ENCODE peak calls at places on chromosomes 3 and 15, in seven cellular contexts. R, G, J, F, S, D and L are unnamed samples. For H3K4me1, the result is how much of the 10 kb centered on the place peaks cover.

GRCh38 chr15:85296615-85297402 is 83.6 kb upstream of the AKAP13 start:
- DNase-seq in S (peak), G (peak), J (peak), D (peak), F (peak), R (peak), L (peak)

GRCh38 chr3:1632128-1632527 is 466.5 kb upstream of the CNTN4 start:
- DNase-seq in F (no peak), R (no peak), G (no peak), S (no peak), J (no peak), D (no peak), L (no peak)

GRCh38 chr3:128395500-128396125 is 71.1 kb downstream of the DNAJB8 start:
- DNase-seq in J (no peak), F (no peak), D (no peak), S (no peak), R (no peak), G (peak), L (peak)

GRCh38 chr3:8886556-8886955 is 76.7 kb downstream of the RAD18 start:
- DNase-seq in D (no peak), S (no peak), F (no peak), J (no peak), G (no peak), R (no peak), L (no peak)

GRCh38 chr3:126464494-126464893 is 11.2 kb downstream of the ZXDC start:
- DNase-seq in R (no peak), J (no peak), D (no peak), S (no peak), G (peak), F (no peak), L (no peak)

GRCh38 chr3:196315821-196316220 is 2.2 kb downstream of the DYNLT2B start:
- DNase-seq in R (no peak), F (no peak), D (no peak), G (no peak), J (no peak), S (no peak), L (no peak)

GRCh38 chr15:73362900-73363299 is 5.9 kb downstream of the HCN4 start:
- DNase-seq in F (no peak), S (no peak), R (no peak), J (no peak), G (no peak), D (no peak), L (no peak)

GRCh38 chr3:53318522-53318921 is 28.8 kb downstream of the DCP1A start:
- DNase-seq in J (no peak), S (no peak), F (no peak), D (no peak), R (no peak), G (no peak), L (no peak)

GRCh38 chr3:136730595-136731273 is 21.4 kb downstream of the STAG1 start:
- DNase-seq in R (peak), S (no peak), G (no peak), J (no peak), F (peak), D (no peak), L (no peak)

GRCh38 chr3:79012530-79012913 is 755.3 kb downstream of the ROBO1 start:
- DNase-seq in S (no peak), R (no peak), J (no peak), D (no peak), G (no peak), F (no peak), L (no peak)

GRCh38 chr15:25055356-25056068 is 100.7 kb downstream of the SNRPN start:
- DNase-seq in G (no peak), D (no peak), R (no peak), F (no peak), J (no peak), S (peak), L (no peak)

GRCh38 chr15:32692286-32692685 is 25.5 kb upstream of the GREM1 start:
- DNase-seq in R (no peak), S (no peak), F (no peak), J (no peak), G (no peak), D (no peak), L (no peak)

GRCh38 chr3:52444860-52445793 is at the start of gene SEMA3G:
- DNase-seq in R (peak), J (peak), F (peak), D (peak), G (peak), S (peak), L (peak)

GRCh38 chr3:8581373-8581772 is 63.2 kb downstream of the SSUH2 start:
- DNase-seq in R (no peak), J (no peak), F (no peak), D (no peak), S (no peak), G (no peak), L (no peak)

GRCh38 chr3:170423001-170423615 is 4.4 kb downstream of the CLDN11 start:
- DNase-seq in S (no peak), R (no peak), D (no peak), J (no peak), F (no peak), G (no peak), L (no peak)

GRCh38 chr3:161551697-161552096 is 55.1 kb downstream of the OTOL1 start:
- DNase-seq in R (no peak), J (no peak), F (no peak), D (no peak), S (no peak), G (no peak), L (no peak)

GRCh38 chr3:128133273-128133883 is 9.8 kb upstream of the RUVBL1 start:
- DNase-seq in R (peak), F (peak), J (peak), S (no peak), G (no peak), D (peak), L (no peak)

GRCh38 chr15:72141171-72142084 is 23.2 kb downstream of the SENP8 start:
- DNase-seq in R (no peak), S (no peak), G (no peak), D (no peak), J (no peak), F (peak), L (no peak)

GRCh38 chr3:189588061-189588817 is 43.0 kb upstream of the TP63 start:
- DNase-seq in S (no peak), F (no peak), J (no peak), R (no peak), G (no peak), D (no peak), L (no peak)

GRCh38 chr3:4866841-4867240 is 112.4 kb upstream of the BHLHE40 start:
- DNase-seq in F (no peak), R (no peak), J (no peak), S (no peak), D (no peak), G (no peak), L (no peak)

GRCh38 chr3:169286992-169287391 is 376.5 kb downstream of the MECOM start:
- DNase-seq in R (no peak), D (no peak), S (no peak), F (no peak), J (no peak), G (no peak), L (no peak)

GRCh38 chr3:190883973-190884832 is 21.7 kb upstream of the GMNC start:
- DNase-seq in S (peak), R (peak), D (peak), F (peak), G (no peak), J (no peak), L (no peak)

GRCh38 chr3:98329392-98330124 is 24.1 kb upstream of the OR5K4 start:
- DNase-seq in F (peak), D (peak), J (peak), R (peak), G (peak), S (peak), L (no peak)

GRCh38 chr3:194476784-194477183 is 10.0 kb downstream of the ATP13A3 start:
- DNase-seq in G (no peak), J (no peak), D (no peak), S (no peak), R (no peak), F (no peak), L (no peak)

GRCh38 chr3:120418866-120419490 is 31.8 kb downstream of the FSTL1 start:
- DNase-seq in D (peak), F (peak), S (peak), R (peak), G (no peak), J (no peak), L (no peak)

GRCh38 chr3:71330909-71331308 is 252.6 kb downstream of the FOXP1 start:
- DNase-seq in J (no peak), R (no peak), D (no peak), F (no peak), S (no peak), G (no peak), L (no peak)

GRCh38 chr15:74540761-74541493 is at the start of gene ARID3B:
- DNase-seq in J (peak), S (peak), F (peak), G (peak), D (peak), R (peak), L (peak)

GRCh38 chr15:41926184-41927056 is 32.6 kb upstream of the SPTBN5 start:
- DNase-seq in G (no peak), F (peak), J (no peak), D (no peak), R (no peak), S (peak), L (no peak)

GRCh38 chr15:52441846-52442245 is 86.8 kb downstream of the MYO5A start:
- DNase-seq in S (no peak), J (no peak), G (no peak), R (no peak), F (no peak), D (no peak), L (no peak)

GRCh38 chr15:52440414-52440813 is 88.3 kb downstream of the MYO5A start:
- DNase-seq in F (no peak), R (no peak), G (peak), J (no peak), S (no peak), D (peak), L (no peak)

GRCh38 chr15:52438047-52438446 is 90.6 kb downstream of the MYO5A start:
- DNase-seq in G (no peak), J (no peak), R (no peak), F (no peak), D (no peak), S (no peak), L (no peak)

GRCh38 chr15:52436971-52437370 is 91.7 kb downstream of the MYO5A start:
- DNase-seq in J (no peak), D (no peak), G (no peak), F (no peak), S (no peak), R (no peak), L (no peak)

GRCh38 chr15:52439470-52439869 is 89.2 kb downstream of the MYO5A start:
- DNase-seq in G (no peak), F (no peak), J (no peak), S (no peak), D (no peak), R (no peak), L (no peak)
- H3K4me1 ChIP-seq in G (under half), F (under half), J (under half), S (under half), D (under half), R (under half), L (under half)

DNA sequence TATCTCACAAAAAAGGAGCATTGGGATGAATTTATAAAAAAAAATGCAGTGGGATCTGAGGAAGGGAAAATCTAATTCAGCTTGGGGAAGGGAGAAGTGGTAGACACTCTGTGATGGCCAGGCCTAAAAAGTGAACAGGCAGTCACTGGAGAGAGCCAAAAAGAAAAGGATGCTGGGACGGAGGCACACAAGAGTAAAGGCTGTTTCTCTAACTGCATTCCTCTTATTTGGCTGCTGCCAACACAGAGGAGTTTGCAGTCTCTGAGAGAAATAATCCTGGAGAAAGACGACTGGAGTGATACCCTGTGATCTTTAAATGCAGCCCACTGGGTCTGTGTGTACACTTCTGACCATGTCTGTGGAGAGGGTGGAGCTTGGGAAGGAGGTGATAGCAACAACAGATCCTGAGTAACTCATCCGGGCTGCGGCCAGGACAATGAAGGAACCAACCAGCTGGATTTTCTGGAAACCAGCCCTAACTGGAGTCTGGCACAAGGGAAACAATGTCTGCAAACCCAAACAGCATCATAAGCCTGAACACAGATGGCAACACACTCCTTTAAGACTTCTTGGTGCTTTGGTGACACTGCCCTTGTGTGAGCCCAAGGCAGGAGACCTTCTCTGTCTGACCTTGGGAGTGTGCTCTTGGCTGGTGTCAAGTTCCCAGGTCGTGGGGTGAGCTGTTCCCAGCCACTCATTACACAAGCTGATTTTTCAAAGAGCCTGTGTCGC is 8.1 kb downstream of the FYCO1 start:
- DNase-seq in D (no peak), R (no peak), G (peak), J (no peak), F (no peak), S (no peak), L (no peak)
- H3K27ac ChIP-seq in D (no peak), R (no peak), G (peak), J (no peak), F (no peak), S (peak), L (peak)

GRCh38 chr15:67836477-67836876 is 3.4 kb downstream of the RNU6-1 start:
- DNase-seq in S (peak), D (no peak), R (peak), F (peak), G (peak), J (peak), L (peak)
- H3K4me1 ChIP-seq in S (half or more), D (under half), R (half or more), F (half or more), G (under half), J (half or more), L (under half)

DNA sequence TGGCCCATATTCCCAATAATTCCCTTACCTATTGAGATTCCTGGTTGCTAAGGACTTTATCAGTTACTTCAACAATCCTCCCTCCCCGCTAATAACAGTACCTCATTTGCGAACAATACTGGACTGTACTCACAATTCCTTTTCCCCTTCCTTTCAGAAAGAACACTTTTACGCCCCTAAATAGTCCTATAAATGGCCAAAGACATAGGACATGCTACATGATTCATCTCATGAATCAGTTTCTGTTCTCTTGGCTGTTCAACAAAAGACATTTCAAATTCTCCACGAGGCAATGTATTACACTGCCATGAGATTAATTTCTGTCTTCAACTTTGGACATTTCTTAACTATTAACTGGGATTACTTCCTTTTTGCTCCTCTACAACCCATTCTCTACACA is 264.4 kb downstream of the TIGIT start:
- DNase-seq in J (no peak), D (no peak), G (no peak), F (no peak), S (no peak), R (no peak), L (no peak)
- H3K27ac ChIP-seq in J (no peak), D (peak), G (peak), F (no peak), S (no peak), R (no peak), L (peak)

GRCh38 chr3:81395739-81396138 is 365.7 kb downstream of the GBE1 start:
- DNase-seq in F (no peak), G (no peak), R (peak), D (no peak), S (no peak), J (no peak), L (no peak)
- H3K4me1 ChIP-seq in F (under half), G (under half), R (under half), D (under half), S (under half), J (under half), L (under half)

GRCh38 chr3:37171144-37171543 is 3.2 kb downstream of the LRRFIP2 start:
- DNase-seq in D (no peak), R (no peak), F (no peak), G (peak), S (no peak), J (no peak), L (no peak)

GRCh38 chr3:37168896-37169295 is 5.5 kb downstream of the LRRFIP2 start:
- DNase-seq in F (no peak), D (no peak), R (no peak), S (no peak), J (no peak), G (no peak), L (no peak)

GRCh38 chr3:37170097-37170496 is 4.3 kb downstream of the LRRFIP2 start:
- DNase-seq in R (no peak), S (no peak), G (no peak), F (no peak), D (no peak), J (no peak), L (no peak)

GRCh38 chr3:37173806-37174205 is 576 bp downstream of the LRRFIP2 start:
- DNase-seq in G (no peak), J (no peak), S (no peak), R (no peak), F (no peak), D (no peak), L (no peak)

GRCh38 chr3:37170513-37170912 is 3.9 kb downstream of the LRRFIP2 start:
- DNase-seq in D (no peak), F (no peak), R (no peak), J (no peak), G (no peak), S (no peak), L (no peak)
- H3K27ac ChIP-seq in D (no peak), F (no peak), R (no peak), J (no peak), G (peak), S (no peak), L (peak)